ENCODE peak calls at places on chromosomes 16 and 17, in four cellular contexts. F is HepG2, Y is GM23338, Q is upper lobe of left lung. A is an unnamed sample.

GRCh38 chr17:33242725-33243124 is 50.4 kb downstream of the ASIC2 start:
- ATAC-seq in F (no peak), Y (no peak), Q (no peak), A (no peak)

GRCh38 chr16:12685806-12686205 is 117.9 kb downstream of the CPPED1 start:
- ATAC-seq in F (no peak), Y (no peak), Q (peak; percentile 64), A (no peak)

GRCh38 chr17:3843935-3844516 is 2.0 kb downstream of the NCBP3 start:
- ATAC-seq in F (peak; percentile 64), Y (peak; percentile 31), Q (no peak), A (no peak)

GRCh38 chr16:17423195-17423594 is 47.6 kb downstream of the XYLT1 start:
- ATAC-seq in F (no peak), Y (peak; percentile 96), Q (no peak), A (no peak)

GRCh38 chr16:71254832-71255560 is 24.5 kb upstream of the HYDIN start:
- ATAC-seq in F (no peak), Y (peak; percentile 51), Q (no peak), A (no peak)

GRCh38 chr16:48091077-48091476 is 64.7 kb downstream of the ABCC12 start:
- ATAC-seq in F (no peak), Y (peak; percentile 71), Q (no peak), A (no peak)

GRCh38 chr16:31356566-31357323 is 1.8 kb downstream of the ITGAX start:
- ATAC-seq in F (peak; percentile 12), Y (peak; percentile 79), Q (no peak), A (no peak)

GRCh38 chr17:1039511-1040215 is 42.7 kb downstream of the TIMM22 start:
- ATAC-seq in F (no peak), Y (peak; percentile 23), Q (peak; percentile 84), A (peak; percentile 78)

GRCh38 chr17:7750321-7750821 is 32.8 kb downstream of the DNAH2 start:
- ATAC-seq in F (no peak), Y (no peak), Q (no peak), A (no peak)

GRCh38 chr17:37089998-37090397 is 141.2 kb downstream of the AATF start:
- ATAC-seq in F (no peak), Y (no peak), Q (no peak), A (no peak)

GRCh38 chr16:85473909-85474640 is 139.0 kb upstream of the GSE1 start:
- ATAC-seq in F (peak; percentile 58), Y (peak; percentile 51), Q (peak; percentile 8), A (no peak)

GRCh38 chr16:54325616-54326265 is 39.2 kb upstream of the IRX3 start:
- ATAC-seq in F (no peak), Y (no peak), Q (no peak), A (peak; percentile 16)

GRCh38 chr17:28334176-28334575 is 1.1 kb downstream of the IFT20 start:
- ATAC-seq in F (no peak), Y (no peak), Q (no peak), A (no peak)

GRCh38 chr16:81551141-81551808 is 106.7 kb downstream of the CMIP start:
- ATAC-seq in F (no peak), Y (no peak), Q (no peak), A (no peak)

GRCh38 chr17:27379863-27380533 is 76.2 kb upstream of the KSR1 start:
- ATAC-seq in F (peak; percentile 68), Y (peak; percentile 35), Q (peak; percentile 59), A (peak; percentile 33)

GRCh38 chr17:65656390-65657250 is 95.2 kb upstream of the AXIN2 start:
- ATAC-seq in F (peak; percentile 75), Y (no peak), Q (no peak), A (no peak)

GRCh38 chr17:74639704-74640142 is 16.2 kb upstream of the CD300E start:
- ATAC-seq in F (no peak), Y (no peak), Q (no peak), A (no peak)

GRCh38 chr17:21209511-21210175 is 4.3 kb downstream of the TMEM11 start:
- ATAC-seq in F (no peak), Y (no peak), Q (peak; percentile 25), A (no peak)
- TF ChIP-seq POLR2AphosphoS5 in F (no peak), Y (no peak), Q (peak; percentile 43), A (no peak)

DNA sequence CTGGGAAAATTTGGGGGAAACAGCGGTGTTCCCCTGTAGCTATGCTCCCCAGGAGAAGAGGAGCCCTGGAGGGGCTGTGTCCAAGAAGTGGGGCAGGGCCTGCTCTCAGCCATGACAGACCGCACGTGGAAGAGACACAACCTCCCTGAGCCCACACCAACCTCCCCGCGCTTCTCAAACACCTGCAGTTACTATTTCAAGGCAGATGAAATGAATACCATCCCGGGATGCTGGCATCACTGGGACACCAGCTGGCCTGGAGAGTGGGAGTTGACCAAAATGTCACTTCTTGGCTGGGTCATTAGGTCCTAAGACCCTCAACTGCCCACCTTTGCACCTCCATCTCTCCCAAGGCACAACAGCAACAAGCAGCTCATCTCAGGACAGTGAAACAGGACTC is 32.0 kb downstream of the SPHK1 start:
- ATAC-seq in F (no peak), Y (no peak), Q (no peak), A (no peak)
- H3K4me1 ChIP-seq in F (no peaks in the 10 kb centered on the region), Y (peaks cover 29% of the 10 kb centered on the region), Q (peaks cover 14% of the 10 kb centered on the region), A (no peaks in the 10 kb centered on the region)

GRCh38 chr16:88857728-88858339 is 907 bp downstream of the TRAPPC2L start:
- ATAC-seq in F (peak; percentile 83), Y (peak; percentile 60), Q (peak; percentile 79), A (peak; percentile 52)

GRCh38 chr16:88856122-88856827 is 472 bp downstream of the GALNS start:
- ATAC-seq in F (peak; percentile 19), Y (peak; percentile 63), Q (no peak), A (no peak)

GRCh38 chr16:88856828-88857727 is at the start of the genes GALNS and TRAPPC2L:
- ATAC-seq in F (peak; percentile 81), Y (peak; percentile 75), Q (peak; percentile 97), A (peak; percentile 90)

GRCh38 chr16:88861359-88861758 is 4.4 kb downstream of the TRAPPC2L start:
- ATAC-seq in F (no peak), Y (no peak), Q (no peak), A (no peak)

DNA sequence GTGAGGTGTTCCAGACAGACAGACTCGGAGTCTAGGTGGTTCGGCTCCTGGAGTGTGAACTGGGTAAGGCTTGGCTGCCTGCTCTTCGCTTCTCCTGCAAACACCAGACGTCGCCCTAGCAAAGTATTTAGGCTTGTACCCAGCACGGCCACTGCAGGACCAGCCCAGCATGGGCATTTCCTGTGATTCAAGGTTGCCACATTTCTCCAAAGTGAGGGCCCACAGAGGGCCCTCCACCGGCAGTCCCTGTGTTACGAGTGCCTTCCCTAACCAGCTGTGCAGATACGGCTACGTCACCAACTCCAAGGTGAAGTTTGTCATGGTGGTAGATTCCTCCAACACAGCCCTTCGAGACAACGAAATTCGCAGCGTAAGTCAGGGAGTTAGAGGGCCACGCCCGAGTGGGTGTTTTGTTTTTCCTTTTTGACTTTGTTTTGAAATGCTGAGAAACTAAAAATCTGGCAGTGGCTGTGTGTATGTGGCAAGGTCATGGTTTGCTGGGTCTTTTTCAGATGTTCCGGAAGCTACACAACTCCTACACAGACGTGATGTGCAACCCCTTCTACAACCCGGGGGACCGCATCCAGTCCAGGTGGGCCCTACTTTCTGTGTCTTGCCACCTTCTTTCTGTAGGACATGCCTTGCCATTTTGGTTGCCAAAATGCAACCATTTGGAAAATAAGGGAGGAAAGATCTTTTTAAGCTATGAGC is 2.6 kb downstream of the TRAPPC2L start:
- ATAC-seq in F (no peak), Y (no peak), Q (no peak), A (no peak)
- TF ChIP-seq CTCF in F (no peak), Y (no peak), Q (no peak), A (no peak)

GRCh38 chr17:81535007-81535328 is 6.8 kb downstream of the FSCN2 start:
- ATAC-seq in F (no peak), Y (no peak), Q (no peak), A (no peak)
- TF ChIP-seq POLR2AphosphoS5 in F (no peak), Y (no peak), Q (no peak), A (no peak)

GRCh38 chr17:57475786-57476185 is 219.5 kb downstream of the MSI2 start:
- ATAC-seq in F (no peak), Y (no peak), Q (no peak), A (no peak)
- H3K4me1 ChIP-seq in F (peaks cover 9% of the 10 kb centered on the region), Y (peaks cover 47% of the 10 kb centered on the region), Q (peaks cover 10% of the 10 kb centered on the region), A (no peaks in the 10 kb centered on the region)

DNA sequence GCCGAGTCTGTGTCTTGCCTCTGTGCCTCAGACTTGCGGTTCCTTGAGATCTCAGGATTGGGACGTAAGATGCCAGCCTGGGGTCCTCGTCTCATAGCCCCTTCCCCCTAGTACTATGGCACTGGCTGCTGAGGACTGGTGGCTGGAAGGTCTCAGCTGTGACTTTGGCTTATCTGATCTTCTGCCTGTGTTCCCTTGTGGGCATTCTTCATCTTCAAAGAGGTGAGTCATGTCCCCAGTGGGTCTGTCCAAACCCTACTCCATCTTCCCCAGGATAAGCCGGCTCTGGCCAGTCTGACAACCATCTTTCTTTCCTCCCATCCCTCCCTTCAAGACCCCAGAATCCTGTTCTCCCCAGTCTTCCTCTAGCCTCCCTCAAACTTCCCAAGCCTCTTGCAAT is 3.6 kb downstream of the CD19 start:
- ATAC-seq in F (no peak), Y (no peak), Q (no peak), A (no peak)
- TF ChIP-seq CTCF in F (no peak), Y (no peak), Q (no peak), A (no peak)

GRCh38 chr16:85865-86264 is 7.8 kb downstream of the MPG start:
- ATAC-seq in F (no peak), Y (no peak), Q (no peak), A (no peak)

GRCh38 chr16:83781-84615 is 6.0 kb downstream of the MPG start:
- ATAC-seq in F (peak; percentile 6), Y (peak; percentile 34), Q (no peak), A (no peak)

GRCh38 chr16:86483-86952 is 8.5 kb downstream of the MPG start:
- ATAC-seq in F (no peak), Y (no peak), Q (no peak), A (no peak)

GRCh38 chr16:85453-85782 is 7.4 kb downstream of the MPG start:
- ATAC-seq in F (no peak), Y (no peak), Q (no peak), A (no peak)

GRCh38 chr16:84718-85452 is 6.9 kb downstream of the MPG start:
- ATAC-seq in F (peak; percentile 12), Y (no peak), Q (peak; percentile 75), A (peak; percentile 89)
- TF ChIP-seq POLR2AphosphoS5 in F (no peak), Y (no peak), Q (peak; percentile 81), A (peak; percentile 57)

A was measured in gastroesophageal sphincter.